ENCODE peak calls at places on chromosomes 7 and 10, in four cellular contexts. One of them, this sample, is unnamed.

GRCh38 chr7:30470783-30471182 is 7.8 kb downstream of the NOD1 start:
- DNase-seq in H7: no peak
- DNase-seq in stimulated activated CD8-positive, alpha-beta memory T cell treated with anti-CD3 and anti-CD28 coated beads, Interleukin-12 subunit alpha, Interleukin-12 subunit beta, amount 100 ng/mL, for 4 hours: no peak
- DNase-seq in NCI-H2081: no peak
- DNase-seq in this sample: no peak

GRCh38 chr10:119285495-119286267 is 78.3 kb downstream of the GRK5 start:
- DNase-seq in NCI-H2081: no peak
- DNase-seq in stimulated activated CD8-positive, alpha-beta memory T cell treated with anti-CD3 and anti-CD28 coated beads, Interleukin-12 subunit alpha, Interleukin-12 subunit beta, amount 100 ng/mL, for 4 hours: no peak
- DNase-seq in H7: no peak
- DNase-seq in this sample: no peak

GRCh38 chr7:42549866-42550485 is 313.0 kb upstream of the GLI3 start:
- DNase-seq in NCI-H2081: no peak
- DNase-seq in H7: no peak
- DNase-seq in stimulated activated CD8-positive, alpha-beta memory T cell treated with anti-CD3 and anti-CD28 coated beads, Interleukin-12 subunit alpha, Interleukin-12 subunit beta, amount 100 ng/mL, for 4 hours: no peak
- DNase-seq in this sample: no peak

GRCh38 chr7:110119883-110120581 is 970.9 kb upstream of the LRRN3 start:
- DNase-seq in stimulated activated CD8-positive, alpha-beta memory T cell treated with anti-CD3 and anti-CD28 coated beads, Interleukin-12 subunit alpha, Interleukin-12 subunit beta, amount 100 ng/mL, for 4 hours: no peak
- DNase-seq in NCI-H2081: no peak
- DNase-seq in H7: no peak
- DNase-seq in this sample: peak

GRCh38 chr7:128084896-128085608 is 53.8 kb upstream of the LRRC4 start:
- DNase-seq in H7: no peak
- DNase-seq in NCI-H2081: peak
- DNase-seq in stimulated activated CD8-positive, alpha-beta memory T cell treated with anti-CD3 and anti-CD28 coated beads, Interleukin-12 subunit alpha, Interleukin-12 subunit beta, amount 100 ng/mL, for 4 hours: no peak
- DNase-seq in this sample: no peak

GRCh38 chr7:27636326-27637006 is 26.2 kb downstream of the HIBADH start:
- DNase-seq in stimulated activated CD8-positive, alpha-beta memory T cell treated with anti-CD3 and anti-CD28 coated beads, Interleukin-12 subunit alpha, Interleukin-12 subunit beta, amount 100 ng/mL, for 4 hours: no peak
- DNase-seq in NCI-H2081: no peak
- DNase-seq in H7: no peak
- DNase-seq in this sample: no peak

GRCh38 chr10:97914837-97915211 is 65.2 kb downstream of the GOLGA7B start:
- DNase-seq in H7: peak
- DNase-seq in stimulated activated CD8-positive, alpha-beta memory T cell treated with anti-CD3 and anti-CD28 coated beads, Interleukin-12 subunit alpha, Interleukin-12 subunit beta, amount 100 ng/mL, for 4 hours: peak
- DNase-seq in NCI-H2081: peak
- DNase-seq in this sample: peak

GRCh38 chr10:132616995-132617780 is 79.6 kb downstream of the INPP5A start:
- DNase-seq in NCI-H2081: no peak
- DNase-seq in stimulated activated CD8-positive, alpha-beta memory T cell treated with anti-CD3 and anti-CD28 coated beads, Interleukin-12 subunit alpha, Interleukin-12 subunit beta, amount 100 ng/mL, for 4 hours: no peak
- DNase-seq in H7: no peak
- DNase-seq in this sample: no peak

GRCh38 chr7:128022631-128023532 is 8.4 kb downstream of the LRRC4 start:
- DNase-seq in H7: no peak
- DNase-seq in stimulated activated CD8-positive, alpha-beta memory T cell treated with anti-CD3 and anti-CD28 coated beads, Interleukin-12 subunit alpha, Interleukin-12 subunit beta, amount 100 ng/mL, for 4 hours: no peak
- DNase-seq in NCI-H2081: no peak
- DNase-seq in this sample: no peak

This sample was measured in H9.